ENCODE peak calls at places on chromosomes 1 and 21, in five cellular contexts. I, G, F, O and T are unnamed samples.

GRCh38 chr1:165345502-165345901 is 11.0 kb downstream of the LMX1A start:
- DNase-seq in I (no peak), G (no peak), F (no peak), O (no peak), T (no peak)

GRCh38 chr1:156052862-156053769 is 482 bp downstream of the UBQLN4 start:
- DNase-seq in I (peak), O (peak), F (peak), G (peak), T (no peak)

GRCh38 chr21:27498025-27498424 is 531.1 kb upstream of the ADAMTS5 start:
- DNase-seq in G (no peak), O (no peak), I (no peak), F (no peak), T (no peak)

GRCh38 chr1:155034318-155035208 is 939 bp downstream of the DCST1 start:
- DNase-seq in I (no peak), O (no peak), G (no peak), F (no peak), T (no peak)

GRCh38 chr21:34576043-34576466 is 38.9 kb downstream of the RCAN1 start:
- DNase-seq in F (peak), G (no peak), O (no peak), I (no peak), T (no peak)

GRCh38 chr1:116372186-116372585 is 858 bp upstream of the ATP1A1 start:
- DNase-seq in G (no peak), O (no peak), F (no peak), I (no peak), T (no peak)

GRCh38 chr21:36454706-36455105 is 25.2 kb downstream of the CLDN14 start:
- DNase-seq in I (no peak), F (no peak), G (no peak), O (no peak), T (no peak)

GRCh38 chr1:219312967-219313366 is 139.3 kb downstream of the LYPLAL1 start:
- DNase-seq in O (no peak), F (peak), I (peak), G (no peak), T (peak)

GRCh38 chr1:12810691-12811408 is 19.7 kb downstream of the PRAMEF1 start:
- DNase-seq in O (no peak), I (no peak), F (no peak), G (no peak), T (no peak)

GRCh38 chr1:230313453-230314141 is 112.5 kb downstream of the PGBD5 start:
- DNase-seq in F (no peak), O (no peak), I (no peak), G (no peak), T (no peak)

GRCh38 chr21:34877485-34878128 is 171.5 kb downstream of the RUNX1 start:
- DNase-seq in G (peak), I (no peak), O (no peak), F (no peak), T (no peak)

GRCh38 chr1:205667909-205668643 is 12.2 kb downstream of the SLC45A3 start:
- DNase-seq in O (no peak), I (no peak), F (no peak), G (no peak), T (no peak)

GRCh38 chr1:56797079-56797685 is 22.0 kb downstream of the FYB2 start:
- DNase-seq in O (no peak), G (no peak), I (no peak), F (no peak), T (no peak)

GRCh38 chr1:6447818-6448748 is 17.9 kb downstream of the TNFRSF25 start:
- DNase-seq in G (no peak), O (no peak), F (no peak), I (no peak), T (no peak)

GRCh38 chr1:84272401-84272800 is 29.1 kb upstream of the SAMD13 start:
- DNase-seq in I (no peak), F (no peak), G (peak), O (no peak), T (no peak)

GRCh38 chr1:223844962-223845809 is 561 bp downstream of the TP53BP2 start:
- DNase-seq in O (peak), F (peak), G (peak), I (no peak), T (no peak)

GRCh38 chr1:101257500-101258325 is 20.9 kb downstream of the S1PR1 start:
- DNase-seq in F (no peak), O (no peak), G (no peak), I (no peak), T (no peak)

GRCh38 chr1:162147760-162148159 is 78.3 kb downstream of the NOS1AP start:
- DNase-seq in F (no peak), O (no peak), I (no peak), G (no peak), T (no peak)

GRCh38 chr1:105830614-105831146 is 1225.8 kb upstream of the PRMT6 start:
- DNase-seq in F (no peak), G (no peak), O (no peak), I (no peak), T (no peak)

GRCh38 chr21:39345440-39345839 is 3.4 kb downstream of the HMGN1 start:
- DNase-seq in G (no peak), I (no peak), F (no peak), O (no peak), T (no peak)
- H3K4me3 ChIP-seq in G (no peak), I (no peak), F (no peak), O (no peak), T (no peak)

DNA sequence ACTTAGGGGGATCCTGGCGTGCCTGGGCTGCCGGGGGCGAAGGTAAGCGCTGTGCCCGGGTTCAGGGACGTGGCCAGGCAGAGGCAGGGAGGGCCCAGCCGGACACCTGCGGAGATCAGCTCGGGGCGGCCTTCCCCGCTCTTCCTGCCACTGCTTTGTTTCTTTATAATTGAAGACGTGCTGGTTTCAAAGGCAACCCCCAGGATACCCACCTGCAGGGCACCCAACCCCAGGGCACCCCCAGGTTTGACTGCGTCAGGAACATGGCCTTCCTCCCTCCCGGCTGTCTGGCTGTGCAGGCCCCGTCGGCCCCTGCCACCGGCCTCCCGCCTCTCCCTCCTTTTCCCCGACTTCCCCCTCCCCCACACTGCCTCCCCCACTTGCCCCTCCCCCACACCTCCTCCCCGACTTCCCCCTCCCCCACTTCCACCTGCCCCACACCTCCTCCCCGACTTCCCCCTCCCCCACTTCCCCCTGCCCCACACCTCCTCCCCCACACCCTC is 52.7 kb downstream of the SLC19A1 start:
- DNase-seq in O (no peak), F (no peak), G (no peak), I (no peak), T (no peak)
- H3K4me3 ChIP-seq in O (no peak), F (no peak), G (no peak), I (no peak), T (no peak)

DNA sequence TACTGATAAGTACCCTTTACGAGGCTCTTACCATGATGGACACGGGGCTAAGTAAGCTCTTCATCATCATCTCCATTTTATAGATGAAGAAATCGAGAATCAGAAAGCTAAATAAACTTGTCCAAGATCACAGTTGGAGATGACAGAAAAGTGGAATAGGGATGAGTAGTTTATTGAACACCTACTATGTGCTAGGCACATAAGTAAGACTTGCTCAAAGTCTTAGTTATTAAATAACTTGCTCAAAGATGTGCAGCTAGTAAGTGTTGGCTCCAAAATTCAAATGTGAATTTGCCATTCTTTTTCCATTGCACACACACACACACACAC is 611 bp upstream of the RGS16 start:
- DNase-seq in O (no peak), F (no peak), I (no peak), G (no peak), T (no peak)
- H3K4me3 ChIP-seq in O (peak), F (no peak), I (peak), G (peak), T (no peak)

DNA sequence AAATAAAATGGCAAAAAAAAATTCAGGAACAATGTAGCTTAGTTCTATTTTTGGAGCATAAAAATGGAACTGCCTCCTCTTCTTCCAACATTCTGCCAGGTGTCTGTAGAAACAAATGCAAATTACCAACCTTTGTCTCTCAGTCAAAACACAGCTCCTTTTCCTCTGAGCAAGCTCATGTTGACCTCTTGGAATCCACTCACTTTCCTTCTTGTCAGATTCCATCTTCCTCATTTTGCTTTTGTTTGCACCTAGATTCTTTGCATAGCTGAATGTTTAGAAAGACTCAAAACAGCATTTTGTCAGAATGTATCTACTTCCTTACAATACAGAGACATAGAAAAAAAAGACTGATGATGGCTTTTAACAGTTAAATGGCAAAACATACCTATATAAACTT is 178.2 kb downstream of the ADGRL2 start:
- DNase-seq in O (no peak), G (no peak), F (peak), I (no peak), T (no peak)
- H3K4me3 ChIP-seq in O (no peak), G (no peak), F (no peak), I (no peak), T (no peak)

GRCh38 chr1:172149377-172149776 is 271.1 kb upstream of the C1orf105 start:
- DNase-seq in I (no peak), O (no peak), F (peak), G (no peak), T (no peak)

GRCh38 chr1:172154571-172154970 is 265.9 kb upstream of the C1orf105 start:
- DNase-seq in G (no peak), I (peak), F (peak), O (no peak), T (no peak)
- H3K4me3 ChIP-seq in G (no peak), I (no peak), F (no peak), O (no peak), T (no peak)

DNA sequence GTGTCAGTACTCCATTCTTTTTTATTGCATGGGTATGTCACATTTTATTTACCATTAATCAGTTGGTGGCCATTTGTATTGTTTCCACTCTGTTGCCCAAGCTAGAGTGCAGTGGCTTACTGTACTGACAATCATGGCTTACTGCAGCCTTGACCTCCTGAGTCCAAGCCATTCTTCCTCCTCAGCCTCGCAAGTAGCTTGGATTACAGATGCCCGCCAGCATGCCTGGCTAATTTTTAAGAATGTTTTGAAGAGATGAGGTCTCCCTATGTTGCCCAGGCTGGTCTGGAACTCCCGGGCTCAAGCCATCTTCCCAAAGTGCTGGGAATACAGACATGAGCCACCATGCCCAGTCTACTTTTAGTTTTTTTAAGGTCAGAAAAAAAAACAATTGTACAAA is 813 bp upstream of the SFT2D2 start:
- DNase-seq in O (no peak), F (no peak), I (no peak), G (no peak), T (no peak)
- H3K4me3 ChIP-seq in O (no peak), F (no peak), I (peak), G (peak), T (peak)